ENCODE peak calls at places on chromosomes 2 and 18, in seven cellular contexts. B is foreskin fibroblast, H is GM12865, Y is aorta, F is fibroblast of mammary gland, C is H7, K is mammary epithelial cell. A is an unnamed sample.
A peak's percentile ranks its signal among the peaks of the same experiment; 100 is the strongest.

GRCh38 chr2:182668671-182669070 is 47.4 kb upstream of the DNAJC10 start:
- DNase-seq in B (no peak), H (no peak), Y (no peak), F (no peak), C (no peak), K (peak; percentile 56), A (peak; percentile 21)

GRCh38 chr18:14941792-14942191 is 193.8 kb downstream of the ANKRD30B start:
- DNase-seq in B (no peak), H (no peak), Y (no peak), F (no peak), C (no peak), K (no peak), A (no peak)

GRCh38 chr2:180481998-180482397 is 474.9 kb upstream of the CWC22 start:
- DNase-seq in B (no peak), H (no peak), Y (no peak), F (no peak), C (no peak), K (no peak), A (no peak)

GRCh38 chr2:232483296-232483922 is 4.2 kb downstream of the ECEL1 start:
- DNase-seq in B (no peak), H (no peak), Y (peak; percentile 36), F (no peak), C (peak; percentile 43), K (no peak), A (no peak)

GRCh38 chr2:234671231-234671630 is 174.3 kb upstream of the ARL4C start:
- DNase-seq in B (no peak), H (no peak), Y (no peak), F (no peak), C (no peak), K (no peak), A (no peak)

GRCh38 chr18:62596145-62597005 is 73.5 kb downstream of the ZCCHC2 start:
- DNase-seq in B (peak; percentile 59), H (no peak), Y (no peak), F (peak; percentile 25), C (peak; percentile 82), K (peak; percentile 20), A (no peak)

GRCh38 chr2:124301915-124302314 is 276.8 kb downstream of the CNTNAP5 start:
- DNase-seq in B (no peak), H (no peak), Y (no peak), F (no peak), C (no peak), K (no peak), A (no peak)

GRCh38 chr2:44912660-44913059 is 28.8 kb upstream of the SIX3 start:
- DNase-seq in B (peak; percentile 44), H (no peak), Y (no peak), F (peak; percentile 99), C (no peak), K (no peak), A (peak; percentile 24)

GRCh38 chr18:25646971-25647370 is 295.0 kb upstream of the ZNF521 start:
- DNase-seq in B (peak; percentile 72), H (no peak), Y (no peak), F (peak; percentile 91), C (no peak), K (peak; percentile 54), A (no peak)

DNA sequence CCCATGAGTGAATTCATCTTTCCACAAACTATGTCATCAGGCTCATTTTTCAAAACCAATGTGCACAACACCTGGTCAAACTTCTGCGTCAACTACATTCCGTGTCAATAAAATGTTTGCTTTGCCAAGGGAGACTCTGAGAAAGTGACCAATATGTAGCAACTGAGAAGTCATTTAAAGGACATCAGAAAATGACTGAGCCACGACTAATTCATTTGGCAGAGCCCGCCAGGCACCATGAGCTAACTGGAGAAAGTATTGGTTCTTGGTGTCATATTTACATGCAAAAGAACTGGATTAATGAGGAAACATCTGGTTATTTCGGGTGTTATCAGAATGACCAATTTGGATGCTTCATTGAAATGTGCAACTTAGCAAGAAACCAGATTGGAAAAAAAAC is 7.2 kb downstream of the RND3 start:
- DNase-seq in B (peak; percentile 68), H (no peak), Y (no peak), F (peak; percentile 87), C (no peak), K (peak; percentile 82), A (peak; percentile 90)
- H3K4me3 ChIP-seq in B (peak overlapping the region; percentile 98), H (no peak overlapping the region), Y (no peak overlapping the region), F (no peak overlapping the region), C (no peak overlapping the region), K (no peak overlapping the region), A (no peak overlapping the region)

GRCh38 chr2:240557808-240558207 is at the start of gene ANKMY1:
- DNase-seq in B (peak; percentile 93), H (peak; percentile 86), Y (peak; percentile 79), F (peak; percentile 69), C (peak; percentile 99), K (peak; percentile 44), A (peak; percentile 58)
- H3K4me3 ChIP-seq in B (peak within 1 kb of the TSS; percentile 49), H (peak within 1 kb of the TSS; percentile 49), Y (peak within 1 kb of the TSS; percentile 16), F (peak within 1 kb of the TSS; percentile 50), C (peak within 1 kb of the TSS; percentile 27), K (peak within 1 kb of the TSS; percentile 25), A (peak within 1 kb of the TSS; percentile 43)

DNA sequence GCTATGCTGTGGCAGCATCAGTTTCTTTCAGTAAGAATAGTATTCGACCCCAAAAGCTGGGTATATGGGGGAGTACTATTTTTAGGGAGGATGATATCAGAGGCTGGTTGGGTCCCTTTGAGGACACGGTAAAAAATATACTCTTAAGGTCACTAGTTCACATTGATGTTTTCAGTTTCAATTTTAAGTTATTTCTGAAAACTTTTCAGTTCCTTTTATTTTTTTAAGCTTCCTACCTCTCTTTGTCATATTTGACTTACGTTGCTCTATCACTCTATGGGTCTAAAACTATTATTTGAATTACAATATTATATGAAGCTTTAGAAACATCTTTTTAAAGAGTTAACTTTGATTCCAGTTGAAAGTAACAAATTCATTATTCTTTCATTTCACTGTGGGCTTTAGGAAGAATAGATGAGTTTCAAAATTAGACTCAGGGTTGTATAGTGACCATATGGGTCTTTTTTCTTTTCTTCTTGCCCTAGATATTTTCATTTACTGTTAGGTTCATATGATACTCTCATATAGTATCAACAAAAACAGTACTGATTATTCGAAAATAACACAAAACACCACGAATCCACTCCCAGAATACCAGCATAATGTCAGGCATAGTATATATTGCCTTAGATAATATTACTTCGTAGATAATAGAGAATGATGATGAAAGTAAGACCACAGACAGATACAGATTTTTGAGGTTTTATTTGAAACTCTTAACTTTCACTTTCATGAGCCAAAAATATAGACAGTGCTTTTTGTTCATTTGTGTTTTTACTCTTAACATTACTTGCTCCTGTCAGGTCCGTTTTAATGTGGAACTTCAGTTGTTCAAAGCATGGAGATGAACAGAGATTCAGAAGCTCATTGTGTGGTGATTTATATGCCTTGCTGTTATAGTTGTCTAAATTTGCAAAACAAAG is 9.8 kb downstream of the RMDN2 start:
- DNase-seq in B (no peak), H (peak; percentile 82), Y (no peak), F (no peak), C (no peak), K (no peak), A (no peak)
- H3K4me3 ChIP-seq in B (no peak overlapping the region), H (peak overlapping the region; percentile 49), Y (no peak overlapping the region), F (no peak overlapping the region), C (no peak overlapping the region), K (no peak overlapping the region), A (no peak overlapping the region)

DNA sequence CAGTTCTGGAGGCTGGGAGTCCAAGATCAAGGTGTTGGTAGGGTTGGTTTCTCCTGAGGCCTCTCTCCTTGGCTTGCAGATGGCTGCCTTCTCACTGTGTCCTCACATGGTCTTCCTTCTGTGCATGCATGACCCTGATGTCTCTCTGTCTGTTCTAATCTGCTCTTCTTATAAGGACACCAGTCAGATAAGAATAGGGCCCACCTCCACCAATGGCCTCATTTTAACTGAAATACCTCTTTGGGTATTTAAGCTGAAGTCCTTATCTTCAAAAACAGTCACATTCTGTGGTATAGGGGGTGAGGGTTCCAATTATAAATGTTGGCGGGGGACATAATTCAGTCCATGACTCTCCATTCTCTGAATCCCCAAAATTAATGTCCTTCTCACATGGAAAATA is 20.7 kb upstream of the CNOT11 start:
- DNase-seq in B (no peak), H (no peak), Y (no peak), F (no peak), C (no peak), K (no peak), A (no peak)
- H3K4me3 ChIP-seq in B (no peak overlapping the region), H (no peak overlapping the region), Y (no peak overlapping the region), F (no peak overlapping the region), C (no peak overlapping the region), K (no peak overlapping the region), A (no peak overlapping the region)

GRCh38 chr2:10120938-10121574 is 1.5 kb upstream of the RRM2 start:
- DNase-seq in B (peak; percentile 38), H (peak; percentile 64), Y (no peak), F (peak; percentile 43), C (no peak), K (peak; percentile 34), A (no peak)

GRCh38 chr2:10123281-10123680 is 742 bp downstream of the RRM2 start:
- DNase-seq in B (peak; percentile 16), H (no peak), Y (no peak), F (no peak), C (no peak), K (no peak), A (no peak)

GRCh38 chr2:10124538-10125045 is 2.1 kb downstream of the RRM2 start:
- DNase-seq in B (peak; percentile 86), H (peak; percentile 82), Y (no peak), F (peak; percentile 81), C (no peak), K (peak; percentile 61), A (peak; percentile 86)

GRCh38 chr2:10120158-10120937 is 2.2 kb upstream of the RRM2 start:
- DNase-seq in B (peak; percentile 95), H (peak; percentile 98), Y (peak; percentile 96), F (peak; percentile 84), C (peak; percentile 98), K (peak; percentile 91), A (peak; percentile 88)

DNA sequence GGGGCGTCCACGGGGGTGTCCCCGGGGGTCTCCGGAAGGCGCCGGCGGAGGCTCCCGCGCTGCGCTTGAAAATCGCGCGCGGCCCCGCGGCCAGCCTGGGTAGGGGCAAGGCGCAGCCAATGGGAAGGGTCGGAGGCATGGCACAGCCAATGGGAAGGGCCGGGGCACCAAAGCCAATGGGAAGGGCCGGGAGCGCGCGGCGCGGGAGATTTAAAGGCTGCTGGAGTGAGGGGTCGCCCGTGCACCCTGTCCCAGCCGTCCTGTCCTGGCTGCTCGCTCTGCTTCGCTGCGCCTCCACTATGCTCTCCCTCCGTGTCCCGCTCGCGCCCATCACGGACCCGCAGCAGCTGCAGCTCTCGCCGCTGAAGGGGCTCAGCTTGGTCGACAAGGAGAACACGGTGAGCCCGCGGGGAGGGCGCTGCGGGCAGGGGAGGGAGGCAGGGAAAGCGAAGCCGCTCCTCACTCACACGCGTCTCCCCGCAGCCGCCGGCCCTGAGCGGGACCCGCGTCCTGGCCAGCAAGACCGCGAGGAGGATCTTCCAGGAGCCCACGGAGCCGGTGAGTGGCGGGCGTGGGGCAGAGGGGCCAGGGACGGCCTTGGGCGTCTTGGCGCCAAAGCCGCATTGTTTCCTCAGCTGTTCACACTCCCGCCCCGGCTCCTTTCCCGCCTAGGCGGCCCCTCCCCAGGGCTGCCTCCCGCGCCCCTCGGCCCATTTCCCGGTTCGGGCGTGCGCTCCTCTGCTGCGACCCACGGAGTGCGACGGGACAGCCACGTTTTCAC is at the start of gene RRM2:
- DNase-seq in B (peak; percentile 96), H (peak; percentile 98), Y (peak; percentile 95), F (peak; percentile 90), C (peak; percentile 98), K (peak; percentile 88), A (peak; percentile 79)
- H3K4me3 ChIP-seq in B (peak within 1 kb of the TSS; percentile 75), H (peak within 1 kb of the TSS; percentile 90), Y (peak within 1 kb of the TSS; percentile 30), F (peak within 1 kb of the TSS; percentile 76), C (peak within 1 kb of the TSS; percentile 96), K (peak within 1 kb of the TSS; percentile 43), A (peak within 1 kb of the TSS; percentile 64)

GRCh38 chr2:8915941-8916340 is 78.5 kb upstream of the KIDINS220 start:
- DNase-seq in B (no peak), H (no peak), Y (no peak), F (no peak), C (no peak), K (no peak), A (no peak)
- H3K4me3 ChIP-seq in B (no peak overlapping the region), H (no peak overlapping the region), Y (no peak overlapping the region), F (no peak overlapping the region), C (no peak overlapping the region), K (no peak overlapping the region), A (no peak overlapping the region)

A was measured in bronchial epithelial cell.